ENCODE peak calls at places on chromosome 2, in eight cellular contexts. S is AG04449, G is cardiac fibroblast, F is breast epithelium, V is GM23338, C is right atrium auricular region, U is fibroblast of mammary gland, R is fibroblast of pulmonary artery. D is an unnamed sample.

GRCh38 chr2:113806217-113806913 is 49.9 kb upstream of the SLC35F5 start:
- DNase-seq in V (no peak), S (no peak), U (no peak), F (no peak), G (no peak), C (no peak), R (no peak), D (no peak)

GRCh38 chr2:218816561-218817011 is 15.0 kb downstream of the PRKAG3 start:
- DNase-seq in V (no peak), G (no peak), C (peak), R (no peak), S (no peak), F (no peak), U (no peak), D (no peak)

GRCh38 chr2:128693630-128694029 is 375.0 kb upstream of the HS6ST1 start:
- DNase-seq in U (no peak), C (peak), S (no peak), G (no peak), R (no peak), F (no peak), V (no peak), D (no peak)

GRCh38 chr2:174012347-174013309 is 47.5 kb upstream of the SP3 start:
- DNase-seq in V (peak), C (peak), R (peak), S (no peak), U (peak), G (peak), F (peak), D (no peak)

GRCh38 chr2:133314761-133315160 is 253.5 kb downstream of the NCKAP5 start:
- DNase-seq in V (peak), R (no peak), G (no peak), C (no peak), F (no peak), U (no peak), S (no peak), D (no peak)

GRCh38 chr2:164873096-164873670 is 31.6 kb upstream of the COBLL1 start:
- DNase-seq in V (no peak), R (no peak), U (no peak), G (no peak), F (no peak), C (no peak), S (no peak), D (no peak)

GRCh38 chr2:149763358-149763757 is 175.8 kb upstream of the MMADHC start:
- DNase-seq in U (no peak), F (no peak), R (no peak), S (no peak), V (no peak), C (no peak), G (no peak), D (no peak)

GRCh38 chr2:128777091-128778045 is 458.7 kb upstream of the HS6ST1 start:
- DNase-seq in C (peak), G (no peak), U (no peak), V (no peak), F (peak), S (no peak), R (no peak), D (no peak)

GRCh38 chr2:57890462-57890861 is 156.1 kb upstream of the VRK2 start:
- DNase-seq in F (no peak), G (peak), R (peak), S (peak), V (no peak), U (peak), C (no peak), D (peak)

GRCh38 chr2:66390811-66391210 is 44.1 kb upstream of the MEIS1 start:
- DNase-seq in U (no peak), V (no peak), R (no peak), S (no peak), G (no peak), C (no peak), F (no peak), D (no peak)

GRCh38 chr2:54767921-54768320 is 44.5 kb downstream of the EML6 start:
- DNase-seq in F (no peak), R (peak), U (peak), C (no peak), V (no peak), S (no peak), G (peak), D (no peak)

GRCh38 chr2:197806317-197806633 is 1.9 kb downstream of the PLCL1 start:
- DNase-seq in G (peak), V (no peak), F (no peak), S (no peak), R (no peak), U (no peak), C (no peak), D (no peak)

GRCh38 chr2:197804758-197805597 is 585 bp downstream of the PLCL1 start:
- DNase-seq in U (no peak), R (peak), V (peak), S (no peak), G (peak), C (no peak), F (peak), D (no peak)

GRCh38 chr2:197805598-197806316 is 1.4 kb downstream of the PLCL1 start:
- DNase-seq in R (no peak), V (peak), S (no peak), U (no peak), C (no peak), G (no peak), F (no peak), D (no peak)

GRCh38 chr2:197803033-197803444 is 1.4 kb upstream of the PLCL1 start:
- DNase-seq in V (peak), S (no peak), G (peak), R (peak), U (peak), C (no peak), F (no peak), D (peak)

DNA sequence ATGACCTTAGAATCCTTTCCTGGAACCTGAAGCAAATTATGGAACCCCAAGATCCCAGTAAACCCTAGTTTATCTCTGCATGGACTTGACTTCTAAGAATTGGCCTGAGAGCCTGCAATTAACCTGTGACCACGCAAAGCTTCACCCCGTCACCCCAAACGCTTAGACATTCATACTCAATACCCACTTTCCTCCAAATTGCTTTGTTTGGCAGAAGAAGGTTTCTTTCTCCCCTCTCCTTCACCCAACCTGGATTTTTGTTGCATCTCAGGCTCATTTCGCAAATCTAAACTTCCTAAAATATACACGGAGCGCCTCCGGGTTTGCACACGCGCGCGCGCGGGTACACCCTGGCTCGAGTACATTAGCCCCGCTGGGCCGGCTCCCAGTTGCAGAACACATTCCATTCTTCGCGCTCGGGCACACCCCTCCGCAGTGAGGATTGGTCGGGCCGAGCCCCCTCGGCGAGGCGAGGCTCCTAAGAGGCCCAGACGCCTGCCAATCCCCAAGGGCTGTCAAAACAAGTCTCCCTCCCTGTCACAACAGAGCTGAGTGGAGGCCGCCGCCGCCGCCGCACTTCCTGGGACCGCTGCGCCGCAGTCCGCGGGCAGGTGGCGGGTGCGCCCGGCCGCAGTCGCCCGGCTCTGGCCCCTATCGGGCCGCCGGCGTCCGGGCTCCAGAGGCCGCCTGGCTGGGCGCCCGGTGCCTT is at the start of gene PLCL1:
- DNase-seq in U (peak), G (peak), S (peak), R (peak), F (peak), V (peak), C (peak), D (peak)
- TF ChIP-seq CTCF in U (no peak), G (no peak), S (no peak), R (no peak), F (no peak), V (no peak), C (no peak), D (no peak)

GRCh38 chr2:192091480-192091879 is 103.3 kb downstream of the TMEFF2 start:
- DNase-seq in V (no peak), C (no peak), G (no peak), S (no peak), R (no peak), F (no peak), U (no peak), D (no peak)

GRCh38 chr2:192087398-192087958 is 107.3 kb downstream of the TMEFF2 start:
- DNase-seq in S (no peak), G (no peak), V (no peak), C (no peak), R (no peak), U (no peak), F (no peak), D (no peak)

DNA sequence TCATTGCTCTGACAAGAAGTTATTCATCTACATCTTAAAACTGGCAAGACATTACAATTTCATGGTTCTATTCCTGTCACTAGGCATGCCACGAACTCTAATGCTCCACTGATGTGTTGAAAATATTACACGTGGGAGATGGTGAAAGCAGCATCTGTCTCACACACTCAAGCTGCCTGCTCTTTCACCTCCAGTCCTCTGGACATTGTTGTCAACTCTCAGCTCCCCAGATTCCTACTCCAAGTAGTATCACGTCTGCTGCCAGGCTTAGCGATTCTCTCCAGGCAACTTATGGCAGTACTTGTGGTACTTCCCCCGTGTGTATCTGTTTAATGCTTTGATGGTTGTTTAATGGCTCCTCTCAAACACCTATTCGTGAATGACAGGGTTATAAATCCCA is 103.9 kb downstream of the TMEFF2 start:
- DNase-seq in R (no peak), F (no peak), G (no peak), C (no peak), U (no peak), S (no peak), V (peak), D (no peak)
- H3K4me3 ChIP-seq in R (no peak), F (no peak), G (no peak), C (no peak), U (no peak), S (no peak), V (no peak), D (no peak)

DNA sequence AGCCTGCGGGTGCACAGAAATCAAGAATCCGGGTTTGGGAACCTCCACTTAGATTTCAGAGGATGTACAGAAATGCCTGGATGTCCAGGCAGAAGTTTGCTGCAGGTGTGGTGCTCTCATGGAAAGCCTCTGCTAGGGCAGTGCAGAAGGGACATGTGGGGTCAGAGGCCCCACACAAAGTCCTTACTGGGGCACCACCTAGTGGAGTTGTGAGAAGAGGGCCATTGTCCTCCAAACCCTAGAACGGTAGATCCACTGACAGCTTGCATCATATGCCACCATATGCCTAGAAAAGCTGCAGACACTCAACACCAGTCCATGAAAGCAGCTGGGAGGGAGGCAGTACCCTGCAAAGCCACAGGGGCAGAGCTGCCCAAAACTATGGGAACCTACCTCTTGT is 833.0 kb downstream of the TMEM182 start:
- DNase-seq in G (no peak), S (no peak), F (no peak), V (peak), R (no peak), U (no peak), C (no peak), D (no peak)
- TF ChIP-seq CTCF in G (no peak), S (no peak), F (no peak), V (peak), R (no peak), U (no peak), C (no peak), D (no peak)

GRCh38 chr2:236546561-236546961 is 23.1 kb upstream of the ACKR3 start:
- DNase-seq in V (no peak), S (no peak), U (no peak), C (no peak), G (no peak), F (no peak), R (no peak), D (no peak)

GRCh38 chr2:236547725-236548124 is 21.9 kb upstream of the ACKR3 start:
- DNase-seq in C (no peak), R (no peak), G (no peak), F (no peak), V (no peak), U (no peak), S (no peak), D (no peak)

GRCh38 chr2:236545248-236545658 is 24.4 kb upstream of the ACKR3 start:
- DNase-seq in R (no peak), C (no peak), F (no peak), U (no peak), V (no peak), S (no peak), G (no peak), D (no peak)

GRCh38 chr2:236544362-236544761 is 25.3 kb upstream of the ACKR3 start:
- DNase-seq in S (no peak), R (no peak), U (no peak), F (no peak), C (no peak), G (no peak), V (no peak), D (no peak)

DNA sequence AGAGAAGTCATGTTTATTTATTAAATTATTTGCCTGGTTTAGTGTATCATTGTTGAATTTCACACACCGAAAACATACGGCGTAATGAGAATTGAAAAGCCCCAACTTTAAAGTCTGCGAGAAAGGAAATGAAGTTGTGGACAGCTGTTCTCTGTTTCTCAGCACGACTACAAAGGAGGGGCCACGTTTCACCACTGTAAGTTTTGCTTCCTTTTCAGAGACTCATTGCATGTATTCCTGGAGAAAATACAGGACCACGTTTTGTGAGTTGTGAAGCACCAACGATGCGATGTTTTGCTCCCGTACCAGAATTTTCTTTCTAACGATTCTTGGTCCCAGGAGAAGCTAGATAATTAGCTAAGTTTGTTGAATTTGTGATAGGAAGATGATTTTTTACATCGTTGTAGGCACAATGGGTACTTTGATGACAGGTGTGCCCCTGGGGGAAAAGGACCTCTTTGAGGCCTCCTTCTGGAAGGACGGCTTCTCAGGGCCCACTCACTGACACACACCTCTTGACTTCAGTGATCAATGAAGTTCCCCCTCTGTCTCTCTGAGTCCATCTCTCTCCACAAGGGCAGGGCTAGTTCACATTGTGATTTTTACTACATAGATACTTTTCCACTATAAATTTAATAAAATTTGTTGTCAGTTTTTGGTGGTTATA is 23.7 kb upstream of the ACKR3 start:
- DNase-seq in G (no peak), V (no peak), R (no peak), F (no peak), S (no peak), C (no peak), U (no peak), D (no peak)
- H3K4me3 ChIP-seq in G (no peak), V (no peak), R (no peak), F (no peak), S (no peak), C (no peak), U (no peak), D (no peak)

GRCh38 chr2:232230557-232230956 is 148.0 kb upstream of the ALPP start:
- DNase-seq in F (no peak), G (peak), U (peak), V (peak), C (no peak), S (no peak), R (peak), D (no peak)
- TF ChIP-seq CTCF in F (no peak), G (no peak), U (peak), V (peak), C (no peak), S (peak), R (peak), D (no peak)

GRCh38 chr2:100819365-100820345 is at the start of gene NPAS2:
- DNase-seq in R (peak), F (peak), S (no peak), G (peak), U (peak), V (peak), C (no peak), D (no peak)
- H3K4me3 ChIP-seq in R (peak), F (peak), S (peak), G (peak), U (peak), V (peak), C (peak), D (peak)

DNA sequence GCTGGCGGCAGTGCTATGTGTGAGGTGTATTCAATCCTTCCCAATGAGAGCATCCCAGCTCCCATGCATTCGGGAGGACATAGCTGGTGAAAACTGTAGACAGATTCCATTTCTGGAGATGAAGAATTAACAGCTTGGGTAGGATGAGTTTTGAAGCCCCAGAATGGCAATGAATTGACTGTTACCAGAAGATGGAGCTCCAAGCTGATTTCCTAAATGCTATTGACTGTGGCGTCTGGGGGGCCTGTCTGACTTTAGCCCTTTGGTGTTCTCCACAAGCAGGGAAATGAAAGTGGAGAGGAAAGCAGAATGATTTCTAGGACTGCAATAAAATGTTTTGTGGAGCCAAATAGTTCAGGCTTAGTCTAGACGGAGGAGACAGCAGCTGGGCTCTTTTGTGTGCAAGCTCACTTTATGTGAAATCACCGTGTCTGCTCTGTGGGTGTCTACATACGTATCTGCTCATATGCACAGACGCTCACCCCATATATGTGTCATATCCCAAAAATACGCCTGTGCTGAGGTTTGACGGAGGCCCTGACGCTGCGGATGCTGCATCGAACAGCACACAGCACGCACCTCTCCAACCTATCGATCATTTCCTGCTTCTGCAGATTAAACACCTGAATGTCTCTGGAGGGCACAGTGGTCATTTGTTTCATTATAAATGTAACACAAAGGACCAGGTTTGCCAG is 166.4 kb upstream of the PXDN start:
- DNase-seq in F (no peak), U (peak), C (peak), G (peak), V (peak), S (no peak), R (peak), D (no peak)
- TF ChIP-seq CTCF in F (no peak), U (no peak), C (no peak), G (no peak), V (peak), S (peak), R (peak), D (peak)

DNA sequence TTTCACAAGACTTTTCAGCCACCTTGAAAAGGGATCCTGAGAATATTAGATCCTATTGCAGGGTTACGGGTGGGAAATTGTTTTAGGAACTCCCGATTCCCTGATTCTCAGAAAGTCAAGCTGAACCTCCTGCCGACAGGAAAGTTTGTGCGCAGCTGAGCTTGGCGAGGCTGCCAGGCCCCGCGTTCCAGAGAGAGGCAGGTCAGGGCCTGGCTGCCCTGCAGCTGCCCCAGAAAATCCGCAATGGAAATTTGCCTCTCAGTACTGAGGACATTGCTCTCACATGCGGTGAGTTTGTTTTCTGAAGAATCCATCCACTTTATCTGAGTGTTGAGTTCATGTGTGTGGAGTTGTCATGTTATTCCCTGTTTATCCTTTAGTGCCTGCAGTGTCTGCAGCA is 144.2 kb downstream of the RTP5 start:
- DNase-seq in F (no peak), S (no peak), C (peak), G (no peak), U (no peak), R (no peak), V (no peak), D (no peak)
- H3K4me3 ChIP-seq in F (no peak), S (no peak), C (no peak), G (no peak), U (no peak), R (no peak), V (no peak), D (no peak)

D was measured in AG09309.